ENCODE peak calls at places on chromosomes 6 and 20, in five cellular contexts. G is GM23248, P is SK-N-SH, J is tibial artery, B is left ventricle myocardium inferior. X is an unnamed sample.

GRCh38 chr6:137165375-137166246 is 7.8 kb downstream of the IL22RA2 start:
- DNase-seq in G (peak; percentile 55), B (no peak), P (peak; percentile 17), J (no peak), X (no peak)

GRCh38 chr6:41599015-41599835 is 39.0 kb upstream of the MDFI start:
- DNase-seq in P (no peak), J (no peak), B (no peak), G (no peak), X (no peak)

GRCh38 chr20:32536861-32537656 is 48.1 kb downstream of the NOL4L start:
- DNase-seq in P (peak; percentile 59), B (no peak), J (no peak), G (no peak), X (peak; percentile 65)

GRCh38 chr20:35648836-35649235 is 15.9 kb downstream of the CPNE1 start:
- DNase-seq in B (no peak), J (no peak), G (peak; percentile 14), P (no peak), X (no peak)

GRCh38 chr6:35461270-35461669 is 6.9 kb upstream of the RPL10A start:
- DNase-seq in P (no peak), J (no peak), B (no peak), G (no peak), X (no peak)

GRCh38 chr6:104710543-104711335 is 149.0 kb downstream of the HACE1 start:
- DNase-seq in B (no peak), J (no peak), P (no peak), G (no peak), X (no peak)

GRCh38 chr20:48945840-48946514 is 24.5 kb downstream of the ARFGEF2 start:
- DNase-seq in B (no peak), J (no peak), G (peak; percentile 58), P (no peak), X (no peak)

GRCh38 chr6:170067257-170067656 is 223.6 kb downstream of the DLL1 start:
- DNase-seq in J (no peak), B (no peak), P (no peak), G (peak; percentile 43), X (no peak)

GRCh38 chr6:32763417-32763816 is at the start of gene HLA-DQB2:
- DNase-seq in G (peak; percentile 3), B (no peak), P (no peak), J (no peak), X (no peak)

GRCh38 chr20:17727351-17727750 is 27.6 kb downstream of the BANF2 start:
- DNase-seq in J (no peak), B (no peak), P (no peak), G (no peak), X (no peak)

GRCh38 chr6:66556936-66557335 is 849.9 kb upstream of the EYS start:
- DNase-seq in B (no peak), J (no peak), G (no peak), P (no peak), X (no peak)

GRCh38 chr6:64238071-64238470 is 602.5 kb downstream of the PHF3 start:
- DNase-seq in P (no peak), J (no peak), B (no peak), G (no peak), X (no peak)

GRCh38 chr6:36414481-36414880 is 27.0 kb upstream of the ETV7 start:
- DNase-seq in P (no peak), G (peak; percentile 22), J (no peak), B (no peak), X (no peak)

GRCh38 chr6:144824018-144824417 is 538.9 kb downstream of the UTRN start:
- DNase-seq in J (no peak), B (no peak), G (no peak), P (no peak), X (no peak)

GRCh38 chr20:39897058-39897457 is 792.0 kb downstream of the MAFB start:
- DNase-seq in P (no peak), B (no peak), G (peak; percentile 93), J (no peak), X (no peak)

GRCh38 chr20:53975761-53976160 is 94.6 kb downstream of the BCAS1 start:
- DNase-seq in J (no peak), P (no peak), B (no peak), G (no peak), X (no peak)

GRCh38 chr6:105211831-105212230 is 32.0 kb upstream of the POPDC3 start:
- DNase-seq in G (peak; percentile 65), P (no peak), B (no peak), J (no peak), X (no peak)

GRCh38 chr6:158068893-158069799 is 87.5 kb downstream of the SYNJ2 start:
- DNase-seq in J (peak; percentile 76), B (no peak), G (peak; percentile 82), P (no peak), X (no peak)

GRCh38 chr20:4613718-4614620 is 107.7 kb upstream of the PRND start:
- DNase-seq in B (peak; percentile 39), P (no peak), G (peak; percentile 77), J (peak; percentile 57), X (peak; percentile 69)

GRCh38 chr6:41901882-41902519 is 6.8 kb upstream of the USP49 start:
- DNase-seq in J (no peak), B (no peak), G (peak; percentile 42), P (no peak), X (peak; percentile 31)

GRCh38 chr20:61746781-61747180 is 318.9 kb downstream of the TAF4 start:
- DNase-seq in B (no peak), J (no peak), P (no peak), G (no peak), X (no peak)

GRCh38 chr6:43800746-43801488 is 30.9 kb downstream of the VEGFA start:
- DNase-seq in P (no peak), G (no peak), B (no peak), J (no peak), X (no peak)

GRCh38 chr20:5451643-5452210 is 135.0 kb upstream of the PROKR2 start:
- DNase-seq in G (no peak), J (no peak), B (no peak), P (no peak), X (no peak)

GRCh38 chr6:75081047-75081446 is 124.8 kb downstream of the COL12A1 start:
- DNase-seq in B (no peak), P (no peak), J (no peak), G (no peak), X (no peak)

GRCh38 chr6:109428889-109429477 is 11.4 kb downstream of the PPIL6 start:
- DNase-seq in G (peak; percentile 46), B (no peak), J (no peak), P (no peak), X (no peak)

GRCh38 chr6:7184502-7184901 is 76.7 kb downstream of the RREB1 start:
- DNase-seq in J (no peak), B (no peak), P (no peak), G (peak; percentile 55), X (no peak)

GRCh38 chr6:31020057-31020456 is 9.8 kb downstream of the MUC22 start:
- DNase-seq in G (no peak), J (no peak), P (no peak), B (no peak), X (no peak)

GRCh38 chr6:144162977-144163376 is 12.7 kb downstream of the STX11 start:
- DNase-seq in J (no peak), B (no peak), G (no peak), P (no peak), X (no peak)

GRCh38 chr6:127606131-127606562 is 29.2 kb downstream of the C6orf58 start:
- DNase-seq in B (no peak), J (no peak), P (peak; percentile 17), G (peak; percentile 57), X (no peak)

GRCh38 chr6:139369568-139370046 is 4.8 kb downstream of the CITED2 start:
- DNase-seq in B (no peak), G (peak; percentile 88), P (peak; percentile 54), J (no peak), X (no peak)

GRCh38 chr6:139367810-139368321 is 6.6 kb downstream of the CITED2 start:
- DNase-seq in G (no peak), P (no peak), J (no peak), B (no peak), X (no peak)

GRCh38 chr6:139370047-139370706 is 4.3 kb downstream of the CITED2 start:
- DNase-seq in P (no peak), G (peak; percentile 81), J (no peak), B (no peak), X (no peak)

GRCh38 chr6:139368661-139369060 is 5.8 kb downstream of the CITED2 start:
- DNase-seq in J (no peak), P (no peak), G (no peak), B (no peak), X (no peak)

GRCh38 chr6:139369068-139369467 is 5.4 kb downstream of the CITED2 start:
- DNase-seq in P (no peak), B (no peak), J (no peak), G (no peak), X (no peak)
- H3K27ac ChIP-seq in P (peak overlapping the region; percentile 43), B (no peak overlapping the region), J (no peak overlapping the region), G (peak overlapping the region; percentile 5), X (no peak overlapping the region)

DNA sequence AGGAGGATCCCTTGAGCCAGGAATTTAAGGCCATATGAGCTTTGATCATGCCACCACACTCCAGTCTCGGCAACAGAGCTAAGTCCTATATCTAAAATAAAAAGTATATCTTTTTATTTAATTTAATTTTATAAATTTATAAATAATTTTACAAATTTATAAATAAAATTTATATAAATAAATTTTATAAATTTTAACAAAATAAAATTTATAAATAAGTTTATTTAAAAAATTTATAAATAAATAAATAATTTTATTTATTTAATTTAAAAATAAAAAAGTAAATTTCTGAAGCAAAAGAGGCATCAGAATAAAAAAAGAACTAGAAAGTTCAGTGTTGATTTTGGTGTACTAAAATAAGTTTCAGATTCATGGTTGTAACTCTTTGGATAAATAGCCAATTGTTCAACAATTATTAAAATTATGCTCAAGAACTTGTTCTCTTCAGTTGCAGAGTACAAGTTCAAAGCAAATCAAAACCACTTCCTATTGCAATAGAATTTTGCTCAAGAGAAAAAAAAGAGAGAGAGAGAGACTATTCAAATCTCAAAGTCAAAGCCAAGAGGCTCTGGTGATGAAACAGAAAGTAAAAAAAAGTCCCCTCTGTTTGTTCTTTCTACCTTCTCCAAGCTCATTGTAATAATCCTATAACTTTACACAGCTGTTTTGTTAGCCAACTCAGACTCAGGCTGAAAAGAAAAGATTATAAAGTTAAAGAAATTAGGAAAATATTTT is 547.5 kb upstream of the ADGRB3 start:
- DNase-seq in J (no peak), G (no peak), B (no peak), P (no peak), X (no peak)
- H3K4me3 ChIP-seq in J (no peak overlapping the region), G (no peak overlapping the region), B (no peak overlapping the region), P (no peak overlapping the region), X (no peak overlapping the region)

GRCh38 chr6:71408966-71409723 is 120.5 kb downstream of the OGFRL1 start:
- DNase-seq in G (peak; percentile 69), J (no peak), B (no peak), P (no peak), X (no peak)
- H3K4me1 ChIP-seq in G (peaks cover 52% of the 10 kb centered on the region), J (peaks cover 27% of the 10 kb centered on the region), B (peaks cover 99% of the 10 kb centered on the region), P (peaks cover 28% of the 10 kb centered on the region), X (no peaks in the 10 kb centered on the region)

GRCh38 chr20:59939879-59940128 is 301 bp downstream of the PPP1R3D start:
- DNase-seq in G (peak; percentile 59), B (peak; percentile 52), P (peak; percentile 67), J (peak; percentile 35), X (no peak)

GRCh38 chr20:59940129-59940955 is at the start of the genes FAM217B and PPP1R3D:
- DNase-seq in G (peak; percentile 99), P (peak; percentile 96), B (peak; percentile 99), J (peak; percentile 99), X (peak; percentile 79)

GRCh38 chr20:59938696-59939051 is 1.4 kb downstream of the PPP1R3D start:
- DNase-seq in P (no peak), J (peak; percentile 33), G (peak; percentile 82), B (no peak), X (no peak)

GRCh38 chr20:59938221-59938620 is 1.9 kb downstream of the PPP1R3D start:
- DNase-seq in G (peak; percentile 88), J (no peak), P (no peak), B (no peak), X (no peak)

GRCh38 chr20:59939052-59939878 is 840 bp downstream of the PPP1R3D start:
- DNase-seq in J (no peak), G (no peak), P (no peak), B (peak; percentile 31), X (no peak)
- H3K27ac ChIP-seq in J (peak overlapping the region; percentile 88), G (peak overlapping the region; percentile 99), P (peak overlapping the region; percentile 98), B (peak overlapping the region; percentile 100), X (peak overlapping the region; percentile 90)

X was measured in CD8-positive, alpha-beta T cell.